ENCODE peak calls at places on chromosomes 12 and 14, in eight cellular contexts. T is IMR-90, C is epithelial cell of esophagus, B is neural progenitor cell, N is GM10248, Q is body of pancreas, W is cardiac muscle cell, A is endothelial cell. J is an unnamed sample.

GRCh38 chr12:58930770-58931324 is 10.5 kb upstream of the LRIG3 start:
- DNase-seq in A (no peak), Q (no peak), B (no peak), C (no peak), W (no peak), T (peak), N (no peak), J (no peak)

GRCh38 chr12:9869307-9870161 is at the start of gene CLEC2B:
- DNase-seq in T (peak), B (peak), A (no peak), C (peak), W (no peak), N (peak), Q (no peak), J (no peak)

GRCh38 chr12:29616664-29617409 is 119.4 kb upstream of the OVCH1 start:
- DNase-seq in B (no peak), A (no peak), C (peak), W (peak), N (no peak), Q (no peak), T (peak), J (no peak)

GRCh38 chr14:89787525-89787924 is 167.0 kb downstream of the EFCAB11 start:
- DNase-seq in Q (no peak), N (no peak), C (peak), W (no peak), T (peak), A (no peak), B (no peak), J (no peak)

GRCh38 chr14:100838493-100839440 is 12.8 kb downstream of the MEG3 start:
- DNase-seq in A (no peak), N (no peak), B (peak), W (peak), Q (no peak), C (no peak), T (peak), J (peak)

GRCh38 chr12:64459388-64460024 is 7.6 kb downstream of the TBK1 start:
- DNase-seq in T (no peak), C (no peak), A (no peak), Q (no peak), W (no peak), N (peak), B (no peak), J (no peak)

GRCh38 chr12:53623526-53623925 is 2.7 kb downstream of the ATF7 start:
- DNase-seq in W (no peak), A (no peak), N (no peak), Q (no peak), T (peak), C (peak), B (no peak), J (no peak)

GRCh38 chr14:34257505-34257904 is 204.5 kb downstream of the SPTSSA start:
- DNase-seq in Q (no peak), N (no peak), T (no peak), C (peak), B (no peak), A (no peak), W (no peak), J (no peak)

GRCh38 chr12:118103601-118104382 is at the start of gene VSIG10:
- DNase-seq in A (peak), Q (peak), W (peak), N (peak), B (peak), C (peak), T (peak), J (peak)

DNA sequence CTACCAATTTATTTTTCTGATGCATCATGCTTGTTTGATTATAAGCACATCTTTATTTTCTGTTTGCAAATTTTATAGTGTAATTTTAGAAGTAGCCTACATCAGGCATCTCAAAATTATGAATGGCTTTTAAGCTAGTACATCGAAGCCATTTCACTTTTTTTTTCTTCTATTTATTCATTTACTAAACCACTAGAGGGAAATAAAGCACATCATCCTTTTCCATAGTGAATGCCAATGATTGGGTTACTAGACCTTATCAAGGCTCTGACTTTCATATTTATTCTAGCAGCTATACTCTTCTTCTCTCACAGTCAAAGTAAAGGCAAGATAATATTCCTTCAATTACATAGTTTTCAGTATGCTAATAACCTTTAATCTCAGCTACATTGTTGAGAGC is 736.4 kb upstream of the LRFN5 start:
- DNase-seq in C (no peak), A (no peak), T (no peak), B (no peak), W (no peak), Q (no peak), N (no peak), J (no peak)
- TF ChIP-seq CTCF in C (no peak), A (no peak), T (no peak), B (no peak), W (no peak), Q (no peak), N (no peak), J (no peak)

GRCh38 chr14:77286554-77286953 is 15.5 kb upstream of the NGB start:
- DNase-seq in T (no peak), N (no peak), A (no peak), Q (no peak), B (no peak), C (no peak), W (no peak), J (no peak)

GRCh38 chr14:77296155-77296554 is 24.5 kb downstream of the POMT2 start:
- DNase-seq in B (no peak), C (no peak), W (no peak), Q (no peak), N (no peak), T (no peak), A (no peak), J (no peak)

DNA sequence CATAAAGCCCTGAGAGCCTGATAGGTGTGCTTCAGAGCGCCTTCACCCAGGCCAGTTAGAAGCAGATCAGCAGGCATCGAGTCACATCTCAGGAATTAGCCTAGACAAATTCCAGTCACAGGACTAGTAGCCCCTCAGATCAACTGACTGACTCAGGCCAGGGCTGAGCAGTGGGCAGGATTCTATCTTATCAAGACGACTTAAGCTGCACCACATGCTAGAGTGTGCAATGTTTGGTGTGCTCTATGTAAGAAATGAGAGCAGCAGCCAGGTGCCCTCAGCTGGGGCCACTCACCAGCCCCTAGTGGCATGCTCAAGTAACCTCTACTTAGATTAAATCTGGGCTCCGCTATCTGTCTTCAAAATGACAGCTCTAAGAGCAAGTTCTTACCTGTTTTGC is 19.7 kb upstream of the NGB start:
- DNase-seq in N (no peak), A (no peak), T (peak), W (no peak), B (no peak), C (peak), Q (no peak), J (no peak)
- TF ChIP-seq CTCF in N (no peak), A (peak), T (peak), W (no peak), B (peak), C (no peak), Q (no peak), J (no peak)

DNA sequence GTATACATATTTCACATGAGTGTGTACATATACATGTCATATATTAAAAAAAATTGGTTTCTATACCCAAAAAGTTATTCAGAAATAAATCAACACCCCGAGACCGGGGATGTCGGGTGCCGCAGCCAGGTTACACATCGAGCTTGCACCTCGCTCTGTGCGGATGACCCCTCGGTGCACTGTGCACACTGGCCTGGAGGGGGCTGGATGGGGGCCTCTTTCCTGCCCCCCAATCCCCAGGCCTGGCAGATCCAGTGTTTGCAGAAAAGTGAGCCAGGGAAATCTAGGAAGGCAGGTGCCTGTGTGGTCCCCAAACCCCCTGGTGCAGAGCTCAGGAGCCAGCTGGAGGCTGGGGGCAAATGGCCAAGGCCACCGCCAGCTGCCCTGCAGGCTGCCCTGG is 27.1 kb upstream of the GPR68 start:
- DNase-seq in B (no peak), T (no peak), A (no peak), Q (no peak), W (no peak), N (no peak), C (no peak), J (no peak)
- TF ChIP-seq CTCF in B (no peak), T (no peak), A (peak), Q (no peak), W (no peak), N (no peak), C (no peak), J (peak)

DNA sequence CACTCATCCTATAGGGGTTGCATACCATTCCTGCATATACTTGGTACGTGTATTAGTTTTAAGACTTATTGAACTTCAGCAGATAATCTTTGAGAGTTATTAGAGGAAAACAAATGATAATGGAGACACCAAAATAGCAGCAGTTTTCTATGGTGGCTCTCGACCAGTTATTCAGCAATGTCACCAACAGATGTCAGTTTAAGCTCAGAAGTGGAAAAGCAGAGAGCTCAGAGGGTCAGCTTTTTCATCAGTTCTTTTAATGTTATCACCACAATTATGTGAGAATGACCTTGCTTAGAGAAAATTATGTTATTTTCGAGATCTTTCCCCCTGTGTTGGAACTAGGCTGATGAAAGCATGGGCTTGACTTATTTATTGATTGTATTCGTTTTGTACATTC is 32.0 kb downstream of the PTPN11 start:
- DNase-seq in Q (no peak), A (no peak), B (no peak), T (no peak), C (no peak), W (no peak), N (no peak), J (no peak)
- TF ChIP-seq CTCF in Q (no peak), A (no peak), B (peak), T (no peak), C (no peak), W (no peak), N (no peak), J (no peak)

DNA sequence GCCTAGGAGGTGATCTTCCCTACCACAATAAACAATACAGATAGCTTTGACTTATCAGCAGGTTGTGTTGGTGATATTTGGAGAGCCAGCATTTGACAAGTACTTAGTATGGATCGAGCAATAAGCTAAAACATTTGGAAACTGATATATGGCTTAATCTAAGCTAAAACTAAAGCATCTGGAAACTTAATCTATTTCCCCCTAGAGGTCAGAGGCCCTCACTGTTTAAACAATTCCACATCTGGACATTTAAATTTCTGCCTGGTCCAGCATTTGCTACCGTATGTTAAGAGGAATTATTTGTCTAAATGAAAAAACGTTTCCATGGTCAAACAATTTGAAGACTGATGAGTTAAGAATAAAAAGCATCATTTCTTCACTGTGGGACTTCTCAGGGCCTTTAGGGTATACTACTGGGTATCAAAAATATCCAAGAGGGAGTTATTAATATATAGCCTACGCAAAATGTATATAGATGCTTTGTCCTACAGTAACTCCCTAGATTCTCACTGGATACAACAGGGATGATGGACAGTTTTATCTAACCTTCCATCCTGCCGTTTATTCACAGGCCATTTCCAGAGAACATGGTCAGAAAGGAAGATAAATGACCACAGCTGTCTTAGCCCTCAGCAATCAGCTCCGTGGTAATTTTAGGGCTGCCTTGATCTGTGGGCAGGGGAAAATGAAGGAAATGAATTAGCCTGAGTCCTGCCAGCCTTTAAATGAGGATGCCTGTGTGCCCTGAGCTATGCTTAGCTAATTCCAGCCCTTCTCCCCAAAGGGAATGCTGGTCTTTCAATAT is 135.4 kb upstream of the NUDT4 start:
- DNase-seq in C (no peak), B (no peak), Q (no peak), T (no peak), A (no peak), W (no peak), N (no peak), J (no peak)
- TF ChIP-seq CTCF in C (no peak), B (no peak), Q (no peak), T (no peak), A (no peak), W (peak), N (no peak), J (no peak)

DNA sequence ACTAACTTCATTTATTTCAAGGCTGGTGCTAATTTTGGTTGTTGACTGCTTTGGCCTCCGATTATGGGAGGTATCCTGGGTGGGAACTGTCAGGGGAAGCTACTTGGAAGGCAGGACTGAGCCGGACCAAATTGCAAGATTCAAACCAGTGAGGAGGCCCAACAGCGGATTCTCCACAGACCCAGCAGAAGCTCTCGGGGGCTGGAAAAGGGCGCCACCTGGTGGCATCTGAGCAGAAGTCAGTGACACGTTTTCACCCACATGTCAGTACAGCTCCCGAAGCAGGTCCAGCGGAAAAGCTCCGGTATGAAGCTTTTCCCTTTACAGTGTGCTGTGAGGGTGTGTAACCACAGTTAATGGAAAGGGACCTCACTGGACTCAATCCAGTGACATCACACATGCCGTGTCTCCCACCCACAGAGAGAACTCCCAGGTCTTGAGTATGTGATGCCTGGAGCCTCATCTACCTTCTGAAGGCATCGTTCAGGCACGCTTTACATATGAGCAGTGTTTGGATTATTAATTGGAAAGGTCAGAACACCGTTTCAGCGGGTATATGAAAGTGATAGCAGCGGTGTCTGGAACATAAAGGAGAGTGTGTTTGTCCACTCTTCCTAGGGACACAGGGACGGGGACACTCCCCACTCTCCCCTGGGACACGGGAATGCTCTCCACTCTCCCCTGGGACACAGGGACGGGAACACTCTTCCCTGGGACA is 3.6 kb upstream of the P2RX2 start:
- DNase-seq in N (peak), B (peak), W (peak), C (peak), A (peak), T (peak), Q (peak), J (peak)
- TF ChIP-seq CTCF in N (peak), B (peak), W (peak), C (peak), A (peak), T (peak), Q (peak), J (peak)

GRCh38 chr14:78975734-78976133 is 805.6 kb downstream of the NRXN3 start:
- DNase-seq in Q (no peak), W (peak), A (no peak), T (no peak), C (no peak), B (no peak), N (no peak), J (no peak)
- TF ChIP-seq CTCF in Q (no peak), W (no peak), A (no peak), T (no peak), C (no peak), B (no peak), N (no peak), J (no peak)

J was measured in nephron progenitor cell.